ENCODE peak calls at places on chromosomes 4 and X, in six cellular contexts. R, Z, C, E, N and F are unnamed samples.
A peak's percentile ranks its signal among the peaks of the same experiment; 100 is the strongest.

GRCh38 chrX:126552313-126553022 is at the start of gene DCAF12L1:
- DNase-seq in C (no peak), N (no peak), E (no peak), R (peak; percentile 75), Z (no peak), F (no peak)

GRCh38 chr4:151446208-151446607 is 37.2 kb downstream of the FHIP1A start:
- DNase-seq in R (no peak), N (no peak), E (no peak), Z (no peak), C (no peak), F (no peak)

GRCh38 chr4:56575820-56576429 is 70.3 kb downstream of the ARL9 start:
- DNase-seq in R (no peak), Z (peak; percentile 66), E (peak; percentile 8), N (peak; percentile 40), C (no peak), F (peak; percentile 30)

GRCh38 chrX:42098897-42099296 is 175.5 kb upstream of the CASK start:
- DNase-seq in Z (no peak), E (no peak), C (no peak), R (peak; percentile 35), N (no peak), F (no peak)

GRCh38 chr4:16581117-16581516 is 317.3 kb downstream of the LDB2 start:
- DNase-seq in C (no peak), E (no peak), Z (no peak), R (no peak), N (no peak), F (no peak)

GRCh38 chrX:3549442-3549875 is 164.0 kb downstream of the PRKX start:
- DNase-seq in R (no peak), E (peak; percentile 39), Z (peak; percentile 77), N (no peak), C (no peak), F (no peak)

GRCh38 chrX:107483976-107484726 is 34.7 kb downstream of the FRMPD3 start:
- DNase-seq in R (peak; percentile 80), N (peak; percentile 42), E (no peak), C (peak; percentile 42), Z (no peak), F (no peak)

GRCh38 chr4:41963105-41963504 is 18.5 kb upstream of the DCAF4L1 start:
- DNase-seq in E (no peak), N (peak; percentile 14), Z (peak; percentile 51), C (no peak), R (no peak), F (peak; percentile 46)

GRCh38 chr4:39963656-39964055 is 14.1 kb downstream of the PDS5A start:
- DNase-seq in C (no peak), Z (no peak), R (no peak), E (no peak), N (no peak), F (no peak)

GRCh38 chr4:177938226-177938625 is 496.0 kb upstream of the AGA start:
- DNase-seq in N (no peak), R (no peak), C (no peak), Z (no peak), E (no peak), F (no peak)

GRCh38 chr4:7737752-7738457 is 201.8 kb downstream of the AFAP1 start:
- DNase-seq in E (no peak), C (no peak), Z (no peak), R (no peak), N (no peak), F (no peak)
- H3K4me2 ChIP-seq in E (no peak overlapping the region), C (no peak overlapping the region), Z (no peak overlapping the region), R (no peak overlapping the region), N (no peak overlapping the region), F (no peak overlapping the region)

GRCh38 chrX:82219129-82219528 is 1017.2 kb downstream of the SH3BGRL start:
- DNase-seq in E (no peak), N (no peak), Z (no peak), C (no peak), R (no peak), F (no peak)
- H3K4me2 ChIP-seq in E (no peak overlapping the region), N (no peak overlapping the region), Z (no peak overlapping the region), C (no peak overlapping the region), R (no peak overlapping the region), F (peak overlapping the region; percentile 67)

GRCh38 chr4:107825072-107825789 is 499 bp downstream of the SGMS2 start:
- DNase-seq in Z (peak; percentile 78), E (peak; percentile 71), C (no peak), R (peak; percentile 48), N (peak; percentile 67), F (no peak)
- H3K4me2 ChIP-seq in Z (peak overlapping the region; percentile 100), E (peak overlapping the region; percentile 94), C (no peak overlapping the region), R (peak overlapping the region; percentile 65), N (peak overlapping the region; percentile 86), F (peak overlapping the region; percentile 87)

GRCh38 chrX:134794692-134795091 is 136.4 kb upstream of the PLAC1 start:
- DNase-seq in R (no peak), N (no peak), E (no peak), C (no peak), Z (peak; percentile 37), F (no peak)
- H3K4me2 ChIP-seq in R (no peak overlapping the region), N (peak overlapping the region; percentile 44), E (peak overlapping the region; percentile 81), C (no peak overlapping the region), Z (peak overlapping the region; percentile 12), F (no peak overlapping the region)